ENCODE peak calls at places on chromosomes 16 and 17, in six cellular contexts. V is AG04449; P is GM06990; D is sigmoid colon; N is CD8-positive, alpha-beta T cell; O is neural progenitor cell. G is an unnamed sample.

GRCh38 chr17:17055286-17056166 is 13.3 kb downstream of the MPRIP start:
- DNase-seq in V (no peak), P (no peak), D (peak), N (no peak), O (no peak), G (no peak)

GRCh38 chr17:34841467-34841866 is 119.8 kb downstream of the CCT6B start:
- DNase-seq in V (no peak), P (no peak), D (no peak), N (no peak), O (no peak), G (no peak)

GRCh38 chr16:20760346-20760745 is 3.5 kb upstream of the ACSM3 start:
- DNase-seq in V (no peak), P (no peak), D (no peak), N (no peak), O (no peak), G (no peak)

GRCh38 chr17:81926451-81927144 is 937 bp downstream of the MAFG start:
- DNase-seq in V (no peak), P (peak), D (peak), N (peak), O (peak), G (no peak)

GRCh38 chr16:8905795-8906591 is 23.8 kb downstream of the LITAFD start:
- DNase-seq in V (no peak), P (no peak), D (no peak), N (no peak), O (peak), G (no peak)

GRCh38 chr17:20012137-20012536 is 3.0 kb downstream of the SPECC1 start:
- DNase-seq in V (no peak), P (no peak), D (no peak), N (no peak), O (no peak), G (no peak)

GRCh38 chr17:4548061-4548461 is 7.1 kb downstream of the MYBBP1A start:
- DNase-seq in V (no peak), P (peak), D (peak), N (no peak), O (no peak), G (no peak)

GRCh38 chr17:48592097-48592496 is 1.5 kb downstream of the HOXB5 start:
- DNase-seq in V (no peak), P (no peak), D (no peak), N (no peak), O (no peak), G (no peak)

GRCh38 chr17:45164734-45165269 is 3.1 kb downstream of the HEXIM2 start:
- DNase-seq in V (no peak), P (no peak), D (no peak), N (no peak), O (no peak), G (no peak)

GRCh38 chr16:85485379-85485778 is 127.7 kb upstream of the GSE1 start:
- DNase-seq in V (no peak), P (no peak), D (no peak), N (no peak), O (peak), G (no peak)

GRCh38 chr17:74968361-74968780 is 4.2 kb downstream of the HID1 start:
- DNase-seq in V (no peak), P (no peak), D (no peak), N (no peak), O (no peak), G (no peak)

GRCh38 chr16:18979936-18980335 is 3.8 kb upstream of the TMC7 start:
- DNase-seq in V (no peak), P (no peak), D (no peak), N (no peak), O (no peak), G (no peak)

GRCh38 chr17:8857919-8858318 is 9.6 kb downstream of the PIK3R6 start:
- DNase-seq in V (peak), P (peak), D (no peak), N (no peak), O (no peak), G (peak)

GRCh38 chr17:62611767-62612166 is 15.7 kb upstream of the MRC2 start:
- DNase-seq in V (no peak), P (no peak), D (no peak), N (no peak), O (no peak), G (peak)
- TF ChIP-seq CTCF in V (no peak), P (no peak), D (no peak), N (no peak), O (no peak), G (no peak)

DNA sequence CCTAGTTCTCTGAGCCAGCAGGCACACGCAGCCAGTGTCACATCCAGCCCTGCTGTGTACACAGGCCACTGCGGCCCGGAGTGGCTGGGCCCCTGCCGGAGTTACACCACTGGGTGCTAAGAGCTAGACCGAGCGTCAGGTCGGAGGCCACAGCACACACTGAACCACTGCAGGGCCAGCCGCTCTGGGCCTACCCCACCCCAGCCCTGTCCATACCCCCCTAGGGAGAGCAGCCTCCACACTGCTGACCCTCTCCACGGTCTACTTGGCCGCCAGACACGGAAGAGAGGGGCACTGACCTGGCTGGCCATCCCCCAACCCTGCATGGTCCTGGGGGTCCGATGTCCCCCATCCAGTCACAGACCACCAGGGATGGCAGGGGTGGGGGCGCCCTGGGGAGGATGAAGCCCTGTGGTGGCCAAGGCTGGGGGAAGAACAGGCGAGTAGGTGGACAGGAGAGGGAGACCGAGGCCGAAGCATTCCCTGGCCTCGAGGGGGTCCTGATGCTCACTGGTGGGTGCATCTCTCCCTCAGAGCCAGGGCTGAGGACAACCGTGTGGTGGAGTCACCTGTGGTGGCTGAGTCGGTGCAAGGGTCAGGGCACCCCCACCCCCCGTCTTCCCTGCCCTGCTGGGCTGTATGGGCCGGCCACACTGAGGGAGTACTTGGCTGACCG is 34.9 kb upstream of the ZC3H18 start:
- DNase-seq in V (no peak), P (no peak), D (no peak), N (no peak), O (no peak), G (no peak)
- H3K4me3 ChIP-seq in V (peak), P (no peak), D (peak), N (peak), O (peak), G (peak)

DNA sequence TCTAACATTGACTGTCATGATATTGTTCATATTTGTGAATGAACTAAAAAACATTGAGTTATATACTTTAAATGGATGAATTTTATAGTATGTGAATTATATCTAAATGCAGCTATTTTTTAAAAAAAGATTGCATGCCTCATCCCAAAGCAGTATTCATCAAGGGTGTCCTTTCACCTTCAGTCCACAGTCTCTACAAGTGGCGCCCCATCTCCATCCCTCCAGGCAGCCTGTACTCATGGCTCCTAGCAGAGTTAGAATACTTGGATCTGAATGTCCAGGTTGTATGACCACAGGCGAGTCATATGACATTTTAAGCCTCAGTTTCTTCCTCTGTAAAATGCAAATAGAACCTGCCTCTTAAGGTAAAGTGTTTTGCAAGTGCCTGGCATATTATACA is 69.8 kb downstream of the TMEM100 start:
- DNase-seq in V (no peak), P (no peak), D (no peak), N (no peak), O (no peak), G (no peak)
- TF ChIP-seq CTCF in V (no peak), P (no peak), D (no peak), N (no peak), O (no peak), G (no peak)

DNA sequence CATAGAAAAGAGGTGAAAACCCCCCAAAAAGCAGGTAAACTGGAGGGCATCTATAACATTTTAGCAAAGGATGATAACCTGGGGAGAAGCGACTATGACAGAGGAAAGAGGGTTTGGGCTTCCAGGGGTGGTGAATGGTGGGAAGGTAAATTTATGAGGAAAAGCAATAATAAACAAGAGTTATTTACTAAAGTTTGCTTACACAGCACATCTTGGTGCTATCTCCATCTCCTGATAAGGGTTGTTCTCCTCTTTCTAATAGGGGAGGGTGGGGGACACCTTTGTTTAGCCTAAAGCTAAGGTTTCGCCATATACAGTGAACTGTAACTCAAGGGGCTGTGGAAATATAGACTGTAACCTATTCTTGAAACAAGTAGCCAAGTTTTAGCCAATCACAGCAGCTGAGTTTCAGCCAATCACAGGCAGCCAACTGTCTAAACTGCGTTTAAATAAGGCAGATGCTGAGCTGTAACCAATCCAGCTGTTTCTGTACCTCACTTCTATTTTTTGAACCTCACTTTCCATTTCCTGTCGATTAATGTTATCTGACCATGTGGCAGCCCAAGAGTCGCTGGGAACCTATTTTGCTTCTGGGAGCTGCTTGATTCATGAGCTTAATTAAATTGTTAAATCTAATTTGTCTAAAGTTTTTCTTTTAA is 191.8 kb downstream of the MAP2K6 start:
- DNase-seq in V (no peak), P (no peak), D (no peak), N (no peak), O (no peak), G (no peak)
- H3K4me3 ChIP-seq in V (no peak), P (no peak), D (no peak), N (no peak), O (no peak), G (no peak)

GRCh38 chr17:14297161-14297851 is 3.6 kb upstream of the HS3ST3B1 start:
- DNase-seq in V (no peak), P (no peak), D (no peak), N (no peak), O (peak), G (no peak)
- TF ChIP-seq CTCF in V (peak), P (no peak), D (no peak), N (no peak), O (peak), G (no peak)

GRCh38 chr17:77374170-77374936 is 233.6 kb downstream of the SEC14L1 start:
- DNase-seq in V (no peak), P (peak), D (peak), N (peak), O (peak), G (no peak)
- H3K4me3 ChIP-seq in V (peak), P (peak), D (peak), N (peak), O (peak), G (peak)